ENCODE peak calls at places on chromosome 4, in ten cellular contexts. K, Q, B, P, N, R, E, S, C and Y are unnamed samples.

GRCh38 chr4:53498712-53499111 is 92.6 kb downstream of the LNX1 start:
- DNase-seq in K (no peak), Q (no peak), B (no peak), P (no peak), N (no peak), R (no peak), E (no peak), S (no peak), C (no peak), Y (no peak)

GRCh38 chr4:103375278-103375677 is 177.1 kb upstream of the CENPE start:
- DNase-seq in K (no peak), Q (no peak), B (no peak), P (no peak), N (peak; percentile 76), R (no peak), E (no peak), S (no peak), C (no peak), Y (peak; percentile 54)

GRCh38 chr4:168153596-168154440 is 61.5 kb downstream of the ANXA10 start:
- DNase-seq in K (peak; percentile 65), Q (peak; percentile 85), B (no peak), P (peak; percentile 48), N (peak; percentile 79), R (peak; percentile 41), E (no peak), S (peak; percentile 24), C (peak; percentile 80), Y (peak; percentile 68)

GRCh38 chr4:174193438-174194015 is 89.9 kb downstream of the FBXO8 start:
- DNase-seq in K (no peak), Q (no peak), B (no peak), P (no peak), N (no peak), R (no peak), E (no peak), S (no peak), C (no peak), Y (no peak)

GRCh38 chr4:56799824-56800756 is 21.4 kb downstream of the SPINK2 start:
- DNase-seq in K (peak; percentile 83), Q (peak; percentile 91), B (peak; percentile 63), P (peak; percentile 70), N (peak; percentile 81), R (peak; percentile 60), E (peak; percentile 46), S (peak; percentile 71), C (peak; percentile 90), Y (peak; percentile 64)

GRCh38 chr4:38101563-38101962 is 141.4 kb downstream of the PTTG2 start:
- DNase-seq in K (no peak), Q (no peak), B (no peak), P (no peak), N (peak; percentile 86), R (no peak), E (no peak), S (no peak), C (no peak), Y (no peak)

GRCh38 chr4:13347517-13348125 is 136.5 kb downstream of the RAB28 start:
- DNase-seq in K (no peak), Q (peak; percentile 71), B (no peak), P (no peak), N (peak; percentile 68), R (no peak), E (no peak), S (no peak), C (no peak), Y (no peak)

GRCh38 chr4:87026795-87027495 is 92.1 kb downstream of the AFF1 start:
- DNase-seq in K (no peak), Q (no peak), B (no peak), P (no peak), N (no peak), R (no peak), E (no peak), S (peak; percentile 74), C (no peak), Y (no peak)

GRCh38 chr4:184355111-184355604 is 119.2 kb downstream of the IRF2 start:
- DNase-seq in K (no peak), Q (peak; percentile 89), B (no peak), P (no peak), N (peak; percentile 86), R (no peak), E (peak; percentile 26), S (peak; percentile 37), C (peak; percentile 100), Y (peak; percentile 81)

GRCh38 chr4:10035130-10035529 is 13.8 kb upstream of the SLC2A9 start:
- DNase-seq in K (no peak), Q (no peak), B (no peak), P (no peak), N (no peak), R (no peak), E (no peak), S (no peak), C (no peak), Y (no peak)

GRCh38 chr4:139738846-139739613 is 73.4 kb downstream of the MGST2 start:
- DNase-seq in K (no peak), Q (no peak), B (no peak), P (no peak), N (no peak), R (no peak), E (no peak), S (no peak), C (no peak), Y (peak; percentile 40)

GRCh38 chr4:167176723-167177367 is 57.4 kb downstream of the SPOCK3 start:
- DNase-seq in K (no peak), Q (no peak), B (no peak), P (no peak), N (no peak), R (no peak), E (no peak), S (no peak), C (no peak), Y (no peak)

GRCh38 chr4:88689877-88690276 is 7.8 kb downstream of the NAP1L5 start:
- DNase-seq in K (no peak), Q (peak; percentile 32), B (no peak), P (no peak), N (peak; percentile 46), R (no peak), E (no peak), S (no peak), C (no peak), Y (no peak)

GRCh38 chr4:132384709-132385108 is 764.4 kb upstream of the PCDH10 start:
- DNase-seq in K (no peak), Q (no peak), B (no peak), P (no peak), N (peak; percentile 34), R (no peak), E (no peak), S (no peak), C (no peak), Y (no peak)

GRCh38 chr4:162229670-162230069 is 65.9 kb upstream of the FSTL5 start:
- DNase-seq in K (no peak), Q (no peak), B (no peak), P (no peak), N (peak; percentile 0), R (no peak), E (no peak), S (no peak), C (no peak), Y (no peak)

GRCh38 chr4:64146030-64146429 is 263.2 kb downstream of the TECRL start:
- DNase-seq in K (no peak), Q (no peak), B (no peak), P (no peak), N (no peak), R (no peak), E (no peak), S (no peak), C (no peak), Y (no peak)

GRCh38 chr4:41132055-41132683 is 82.2 kb downstream of the APBB2 start:
- DNase-seq in K (no peak), Q (no peak), B (peak; percentile 54), P (no peak), N (no peak), R (no peak), E (no peak), S (no peak), C (no peak), Y (no peak)

GRCh38 chr4:7872264-7872771 is 67.3 kb downstream of the AFAP1 start:
- DNase-seq in K (no peak), Q (peak; percentile 82), B (no peak), P (no peak), N (peak; percentile 96), R (no peak), E (no peak), S (no peak), C (no peak), Y (peak; percentile 93)

GRCh38 chr4:41102360-41103092 is 111.8 kb downstream of the APBB2 start:
- DNase-seq in K (no peak), Q (no peak), B (no peak), P (no peak), N (peak; percentile 63), R (no peak), E (no peak), S (no peak), C (no peak), Y (no peak)

GRCh38 chr4:2256781-2257191 is 5.1 kb downstream of the MXD4 start:
- DNase-seq in K (no peak), Q (no peak), B (no peak), P (no peak), N (no peak), R (no peak), E (no peak), S (no peak), C (peak; percentile 68), Y (no peak)

GRCh38 chr4:10347281-10347795 is 109.9 kb downstream of the ZNF518B start:
- DNase-seq in K (no peak), Q (no peak), B (no peak), P (no peak), N (no peak), R (no peak), E (no peak), S (no peak), C (no peak), Y (no peak)

GRCh38 chr4:7266525-7267292 is 74.4 kb downstream of the SORCS2 start:
- DNase-seq in K (no peak), Q (peak; percentile 40), B (no peak), P (no peak), N (peak; percentile 95), R (no peak), E (no peak), S (no peak), C (peak; percentile 20), Y (peak; percentile 60)

GRCh38 chr4:148182230-148182928 is 259.8 kb downstream of the NR3C2 start:
- DNase-seq in K (no peak), Q (no peak), B (no peak), P (no peak), N (no peak), R (no peak), E (no peak), S (no peak), C (no peak), Y (no peak)

GRCh38 chr4:94714761-94715160 is 43.0 kb upstream of the BMPR1B start:
- DNase-seq in K (no peak), Q (peak; percentile 81), B (no peak), P (no peak), N (peak; percentile 89), R (no peak), E (no peak), S (no peak), C (no peak), Y (peak; percentile 39)

GRCh38 chr4:153816542-153816941 is 27.7 kb upstream of the SFRP2 start:
- DNase-seq in K (no peak), Q (no peak), B (no peak), P (no peak), N (no peak), R (no peak), E (no peak), S (no peak), C (no peak), Y (no peak)

GRCh38 chr4:123744664-123745290 is 348.2 kb downstream of the SPRY1 start:
- DNase-seq in K (no peak), Q (peak; percentile 43), B (peak; percentile 20), P (no peak), N (peak; percentile 53), R (no peak), E (no peak), S (no peak), C (peak; percentile 12), Y (no peak)

GRCh38 chr4:157043131-157043530 is 32.8 kb upstream of the GLRB start:
- DNase-seq in K (peak; percentile 12), Q (peak; percentile 38), B (peak; percentile 4), P (no peak), N (peak; percentile 60), R (no peak), E (no peak), S (no peak), C (peak; percentile 14), Y (no peak)

GRCh38 chr4:130530505-130530904 is 1434.6 kb downstream of the C4orf33 start:
- DNase-seq in K (no peak), Q (no peak), B (no peak), P (no peak), N (no peak), R (no peak), E (no peak), S (no peak), C (no peak), Y (no peak)